ENCODE peak calls at places on chromosomes 13 and 19, in ten cellular contexts. N, S, K, V, Y, I, J, R, Z and O are unnamed samples. For H3K4me1 and H3K9me3, the result is how much of the 10 kb centered on the place peaks cover.

GRCh38 chr19:3556978-3557460 is 367 bp downstream of the MFSD12 start:
- DNase-seq in N (peak), S (peak), K (no peak), V (peak), Y (peak), I (peak), J (peak), R (peak), Z (peak), O (no peak)

GRCh38 chr13:99320693-99321481 is 13.7 kb upstream of the GPR183 start:
- DNase-seq in N (no peak), S (no peak), K (no peak), V (no peak), Y (no peak), I (no peak), J (no peak), R (peak), Z (no peak), O (no peak)

GRCh38 chr19:56108447-56109195 is 12.5 kb downstream of the ZNF787 start:
- DNase-seq in N (no peak), S (no peak), K (peak), V (no peak), Y (no peak), I (no peak), J (no peak), R (no peak), Z (peak), O (no peak)

GRCh38 chr19:33497151-33497777 is 24.3 kb downstream of the PEPD start:
- DNase-seq in N (no peak), S (no peak), K (no peak), V (no peak), Y (no peak), I (no peak), J (no peak), R (no peak), Z (no peak), O (no peak)

GRCh38 chr13:79445968-79446645 is 34.8 kb upstream of the NDFIP2 start:
- DNase-seq in N (no peak), S (peak), K (no peak), V (no peak), Y (no peak), I (no peak), J (no peak), R (no peak), Z (no peak), O (no peak)

GRCh38 chr13:111567637-111568036 is 247.2 kb downstream of the TEX29 start:
- DNase-seq in N (no peak), S (no peak), K (no peak), V (no peak), Y (no peak), I (no peak), J (no peak), R (no peak), Z (no peak), O (no peak)

GRCh38 chr13:103878891-103879605 is 812.8 kb upstream of the SLC10A2 start:
- DNase-seq in N (no peak), S (no peak), K (no peak), V (no peak), Y (no peak), I (no peak), J (no peak), R (no peak), Z (no peak), O (no peak)

GRCh38 chr19:29188289-29188688 is 24.7 kb downstream of the UQCRFS1 start:
- DNase-seq in N (no peak), S (no peak), K (no peak), V (no peak), Y (no peak), I (no peak), J (no peak), R (no peak), Z (no peak), O (peak)

GRCh38 chr13:59371229-59371628 is 792.5 kb downstream of the DIAPH3 start:
- DNase-seq in N (no peak), S (no peak), K (no peak), V (no peak), Y (no peak), I (no peak), J (no peak), R (no peak), Z (no peak), O (no peak)

GRCh38 chr13:59373341-59373740 is 790.4 kb downstream of the DIAPH3 start:
- DNase-seq in N (no peak), S (no peak), K (no peak), V (no peak), Y (no peak), I (no peak), J (no peak), R (no peak), Z (no peak), O (no peak)

GRCh38 chr13:59364508-59365187 is 799.1 kb downstream of the DIAPH3 start:
- DNase-seq in N (peak), S (peak), K (no peak), V (no peak), Y (no peak), I (no peak), J (no peak), R (no peak), Z (no peak), O (no peak)

GRCh38 chr13:59367467-59367866 is 796.3 kb downstream of the DIAPH3 start:
- DNase-seq in N (no peak), S (no peak), K (no peak), V (no peak), Y (no peak), I (no peak), J (no peak), R (no peak), Z (no peak), O (no peak)

GRCh38 chr13:59368652-59369051 is 795.1 kb downstream of the DIAPH3 start:
- DNase-seq in N (no peak), S (no peak), K (no peak), V (no peak), Y (no peak), I (no peak), J (no peak), R (no peak), Z (no peak), O (no peak)
- H3K4me3 ChIP-seq in N (no peak), S (no peak), K (no peak), V (no peak), Y (no peak), I (no peak), J (no peak), R (no peak), Z (no peak), O (no peak)

DNA sequence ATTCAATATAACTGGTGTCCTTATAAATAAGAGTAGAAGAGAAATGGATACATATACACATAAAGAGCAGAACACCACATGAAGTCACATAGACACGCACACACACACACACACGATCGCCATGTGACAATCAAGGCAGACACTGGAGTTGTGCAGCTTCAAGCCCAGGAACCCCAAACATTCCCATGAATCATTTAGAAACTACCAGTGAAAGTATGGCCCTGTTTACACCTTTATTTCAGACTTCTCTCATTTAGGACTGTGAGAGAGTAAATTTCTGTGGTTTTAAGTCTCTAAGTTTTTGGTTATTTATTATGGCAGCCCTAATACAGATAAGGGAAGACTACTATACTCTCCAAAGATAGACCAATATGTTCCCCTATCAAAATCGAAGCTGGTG is 20.4 kb upstream of the TNFSF13B start:
- DNase-seq in N (no peak), S (no peak), K (no peak), V (no peak), Y (no peak), I (no peak), J (no peak), R (no peak), Z (no peak), O (no peak)
- H3K4me1 ChIP-seq in N (under half), S (under half), K (under half), V (under half), Y (under half), I (under half), J (under half), R (under half), Z (under half), O (under half)

DNA sequence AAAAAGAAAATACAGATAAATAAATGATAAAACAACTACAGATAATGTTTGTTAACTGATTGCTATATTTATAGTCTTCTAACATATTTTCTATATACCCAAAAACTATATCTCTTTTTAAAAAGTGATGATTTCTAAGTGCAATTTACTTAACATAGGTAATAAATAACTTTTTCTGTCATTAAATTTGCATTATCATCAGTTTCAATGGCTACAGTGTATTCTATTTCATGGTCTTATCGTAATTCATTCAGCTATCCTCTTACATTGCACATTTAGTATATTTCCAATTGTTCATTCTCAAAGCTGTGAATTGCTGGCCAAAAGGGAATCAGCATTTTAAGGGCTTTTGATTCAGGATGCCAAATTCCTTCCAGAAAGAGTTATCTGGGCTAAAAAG is 3.6 kb downstream of the ZNF180 start:
- DNase-seq in N (no peak), S (no peak), K (no peak), V (no peak), Y (no peak), I (no peak), J (no peak), R (no peak), Z (no peak), O (no peak)
- H3K9me3 ChIP-seq in N (half or more), S (under half), K (under half), V (under half), Y (under half), I (under half), J (half or more), R (half or more), Z (under half), O (under half)

GRCh38 chr13:46796129-46796514 is 839 bp downstream of the ESD start:
- DNase-seq in N (no peak), S (no peak), K (no peak), V (no peak), Y (no peak), I (no peak), J (no peak), R (no peak), Z (no peak), O (no peak)
- H3K4me3 ChIP-seq in N (peak), S (peak), K (peak), V (peak), Y (peak), I (peak), J (peak), R (peak), Z (peak), O (peak)

DNA sequence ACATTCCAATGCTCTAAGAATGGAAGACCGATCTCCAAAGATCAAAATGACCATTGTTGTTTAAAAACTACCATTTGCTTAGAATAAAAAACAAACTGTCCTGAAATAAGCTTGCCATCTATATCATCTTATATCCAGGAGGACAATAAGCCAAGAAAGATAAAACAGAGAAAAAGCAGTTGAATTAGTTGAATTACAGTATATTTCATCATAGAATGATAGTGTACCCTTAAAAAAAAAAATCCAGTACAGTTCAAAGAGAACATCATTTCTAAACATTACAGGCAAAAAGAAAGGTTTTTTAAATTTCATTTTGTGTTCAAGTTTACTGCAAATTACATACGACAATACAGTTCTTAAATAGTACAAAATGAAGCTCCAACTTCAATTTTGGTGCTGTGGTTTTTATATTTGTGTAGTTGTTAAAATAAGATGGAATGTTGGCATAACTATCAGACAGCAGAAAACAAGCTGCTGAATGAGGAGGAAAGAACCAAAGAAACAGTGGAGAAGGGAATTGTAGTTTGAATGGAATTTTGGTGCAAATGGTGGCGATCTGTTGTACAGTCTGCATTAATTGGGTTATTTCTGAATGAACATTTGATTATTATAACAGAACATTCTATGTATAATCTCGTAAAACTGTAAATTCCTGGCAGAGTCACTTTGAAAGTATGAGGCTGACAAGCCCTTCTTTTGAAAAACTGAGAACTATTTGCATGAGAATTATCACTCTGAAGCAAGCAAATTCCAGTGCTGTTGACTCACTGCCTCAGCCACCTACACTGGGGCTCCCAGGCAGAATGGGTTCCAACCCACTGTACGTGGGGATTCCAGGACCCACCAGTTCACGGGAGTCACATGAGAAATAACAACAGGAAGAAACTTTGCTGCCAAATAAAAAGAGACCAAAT is 37.7 kb downstream of the LHFPL6 start:
- DNase-seq in N (peak), S (peak), K (no peak), V (no peak), Y (no peak), I (no peak), J (no peak), R (no peak), Z (no peak), O (no peak)
- H3K4me1 ChIP-seq in N (under half), S (under half), K (under half), V (under half), Y (half or more), I (under half), J (under half), R (under half), Z (under half), O (under half)

DNA sequence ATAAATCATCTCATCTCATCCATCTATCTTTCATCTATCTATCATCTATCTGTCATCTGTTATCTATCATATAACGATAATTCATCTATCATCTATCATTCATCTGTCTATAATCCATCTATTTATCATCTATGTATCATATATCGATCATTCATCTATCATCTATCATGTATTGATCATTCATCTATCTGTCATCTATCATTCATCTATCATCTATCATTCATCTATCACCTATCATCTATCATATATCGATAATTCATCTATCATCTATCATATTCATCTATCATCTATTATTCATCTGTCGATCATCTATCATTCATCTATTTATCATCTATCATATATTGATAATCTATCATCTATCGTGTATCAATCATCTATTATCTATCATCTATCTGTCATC is 100.4 kb upstream of the ZNF492 start:
- DNase-seq in N (no peak), S (no peak), K (no peak), V (no peak), Y (no peak), I (no peak), J (no peak), R (no peak), Z (no peak), O (no peak)
- H3K9me3 ChIP-seq in N (under half), S (half or more), K (under half), V (under half), Y (under half), I (under half), J (under half), R (under half), Z (under half), O (under half)

DNA sequence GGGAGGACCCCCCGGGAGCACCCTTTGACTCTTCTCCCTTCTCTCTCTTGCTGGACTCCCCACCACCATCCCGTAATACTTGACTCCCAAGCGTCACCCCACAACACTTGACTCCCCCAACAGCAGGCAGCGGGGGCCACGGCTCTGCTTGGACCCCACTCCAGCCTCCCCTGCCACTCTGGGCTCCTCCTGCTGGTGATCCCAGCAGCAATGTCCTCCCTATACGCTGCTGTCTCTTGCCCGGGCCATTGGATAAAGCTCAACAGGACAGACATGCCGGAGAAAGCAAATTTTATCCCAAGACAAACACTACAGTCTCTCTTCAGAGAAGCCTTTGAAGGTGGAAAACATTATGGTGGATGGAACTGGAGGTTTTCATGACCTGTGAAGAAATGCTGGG is 20.4 kb upstream of the AMER2 start:
- DNase-seq in N (no peak), S (no peak), K (no peak), V (no peak), Y (no peak), I (peak), J (no peak), R (no peak), Z (no peak), O (no peak)
- H3K4me3 ChIP-seq in N (no peak), S (no peak), K (no peak), V (no peak), Y (no peak), I (no peak), J (no peak), R (no peak), Z (no peak), O (no peak)

GRCh38 chr19:48964205-48965032 is 690 bp upstream of the FTL start:
- DNase-seq in N (peak), S (peak), K (no peak), V (no peak), Y (peak), I (peak), J (peak), R (no peak), Z (peak), O (no peak)

GRCh38 chr19:48963371-48964204 is 1.5 kb upstream of the FTL start:
- DNase-seq in N (peak), S (peak), K (peak), V (peak), Y (peak), I (peak), J (peak), R (no peak), Z (peak), O (peak)

GRCh38 chr19:48966541-48967345 is 1.6 kb downstream of the FTL start:
- DNase-seq in N (no peak), S (peak), K (no peak), V (no peak), Y (no peak), I (no peak), J (no peak), R (no peak), Z (no peak), O (peak)

GRCh38 chr19:48965806-48966540 is 864 bp downstream of the FTL start:
- DNase-seq in N (peak), S (peak), K (peak), V (peak), Y (peak), I (peak), J (peak), R (peak), Z (peak), O (peak)

DNA sequence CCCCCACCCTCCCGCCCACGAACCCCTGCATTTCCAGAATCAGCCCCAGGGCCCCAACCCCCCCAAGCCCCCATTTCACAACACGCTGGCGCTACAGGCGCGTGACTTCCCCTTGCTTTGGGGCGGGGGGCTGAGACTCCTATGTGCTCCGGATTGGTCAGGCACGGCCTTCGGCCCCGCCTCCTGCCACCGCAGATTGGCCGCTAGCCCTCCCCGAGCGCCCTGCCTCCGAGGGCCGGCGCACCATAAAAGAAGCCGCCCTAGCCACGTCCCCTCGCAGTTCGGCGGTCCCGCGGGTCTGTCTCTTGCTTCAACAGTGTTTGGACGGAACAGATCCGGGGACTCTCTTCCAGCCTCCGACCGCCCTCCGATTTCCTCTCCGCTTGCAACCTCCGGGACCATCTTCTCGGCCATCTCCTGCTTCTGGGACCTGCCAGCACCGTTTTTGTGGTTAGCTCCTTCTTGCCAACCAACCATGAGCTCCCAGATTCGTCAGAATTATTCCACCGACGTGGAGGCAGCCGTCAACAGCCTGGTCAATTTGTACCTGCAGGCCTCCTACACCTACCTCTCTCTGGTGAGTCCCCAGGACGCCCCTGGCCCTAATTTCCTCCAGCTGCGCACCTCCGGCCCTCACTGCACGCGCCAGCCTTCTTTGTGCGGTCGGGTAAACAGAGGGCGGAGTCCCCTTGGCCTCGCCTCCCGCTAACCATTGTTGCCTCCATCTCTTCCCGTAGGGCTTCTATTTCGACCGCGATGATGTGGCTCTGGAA is at the start of gene FTL:
- DNase-seq in N (peak), S (peak), K (peak), V (peak), Y (peak), I (peak), J (peak), R (peak), Z (peak), O (peak)
- H3K4me1 ChIP-seq in N (half or more), S (under half), K (under half), V (under half), Y (half or more), I (under half), J (half or more), R (under half), Z (under half), O (under half)